ENCODE peak calls at places on chromosomes 6 and 20, in eight cellular contexts. L is hepatic stellate cell; O is breast epithelium; V is posterior cingulate gyrus; I is AG04450; R is stimulated activated CD4-positive, alpha-beta T cell treated with anti-CD3 and anti-CD28 coated beads, Interleukin-15, amount 100 ng/mL, for 1 hour; W is NCI-H774; S is activated gamma-delta T cell treated with Interleukin-2 at 50 U/mL for 16 hours. G is an unnamed sample.

GRCh38 chr20:17579369-17580039 is 9.6 kb downstream of the DSTN start:
- DNase-seq in L (no peak), O (no peak), V (no peak), I (no peak), R (no peak), W (no peak), S (no peak), G (no peak)

GRCh38 chr6:37319856-37320255 is 33.9 kb upstream of the RNF8 start:
- DNase-seq in L (no peak), O (no peak), V (no peak), I (no peak), R (no peak), W (no peak), S (no peak), G (no peak)

GRCh38 chr20:63011798-63012197 is 5.0 kb upstream of the BHLHE23 start:
- DNase-seq in L (no peak), O (no peak), V (no peak), I (no peak), R (no peak), W (peak), S (no peak), G (no peak)

GRCh38 chr6:27133281-27134227 is 113.9 kb upstream of the PRSS16 start:
- DNase-seq in L (peak), O (peak), V (no peak), I (no peak), R (peak), W (peak), S (peak), G (peak)

GRCh38 chr20:1345756-1346093 is 16.8 kb upstream of the SDCBP2 start:
- DNase-seq in L (no peak), O (no peak), V (no peak), I (no peak), R (no peak), W (no peak), S (no peak), G (no peak)

GRCh38 chr20:21808139-21808538 is 102.7 kb downstream of the PAX1 start:
- DNase-seq in L (no peak), O (no peak), V (no peak), I (no peak), R (no peak), W (no peak), S (no peak), G (no peak)

GRCh38 chr20:36988494-36988966 is 37.0 kb upstream of the SAMHD1 start:
- DNase-seq in L (no peak), O (no peak), V (no peak), I (no peak), R (no peak), W (no peak), S (no peak), G (no peak)

GRCh38 chr20:5848711-5849505 is 98.7 kb downstream of the SHLD1 start:
- DNase-seq in L (no peak), O (no peak), V (no peak), I (no peak), R (no peak), W (no peak), S (no peak), G (peak)

GRCh38 chr20:3661060-3661820 is 2.0 kb downstream of the GFRA4 start:
- DNase-seq in L (no peak), O (no peak), V (no peak), I (no peak), R (no peak), W (no peak), S (no peak), G (no peak)

GRCh38 chr6:2563635-2564034 is 187.1 kb downstream of the MYLK4 start:
- DNase-seq in L (no peak), O (no peak), V (no peak), I (no peak), R (no peak), W (no peak), S (no peak), G (peak)

G was measured in SW480.